ENCODE peak calls at places on chromosomes 5 and 9, in seven cellular contexts. One of them, this sample, is unnamed.
A peak's percentile ranks its signal among the peaks of the same experiment; 100 is the strongest.

GRCh38 chr9:91359734-91360470 is 1.8 kb downstream of the AUH start:
- DNase-seq in heart left ventricle: no peak
- DNase-seq in D341Med: no peak
- DNase-seq in M059J: no peak
- DNase-seq in IMR-90: no peak
- DNase-seq in activated naive CD4-positive, alpha-beta T cell treated with anti-CD3 and anti-CD28 coated beads, Interleukin-2, amount 50 U/mL, for 72 hours: no peak
- DNase-seq in activated T-helper 1 cell treated with anti-CD3 and anti-CD28 coated beads, Interleukin-2, amount 50 U/mL, for 16 hours: no peak
- DNase-seq in this sample: no peak

GRCh38 chr5:140221697-140222223 is 46.8 kb downstream of the CYSTM1 start:
- DNase-seq in activated naive CD4-positive, alpha-beta T cell treated with anti-CD3 and anti-CD28 coated beads, Interleukin-2, amount 50 U/mL, for 72 hours: no peak
- DNase-seq in heart left ventricle: no peak
- DNase-seq in M059J: peak; percentile 78
- DNase-seq in IMR-90: peak; percentile 93
- DNase-seq in D341Med: no peak
- DNase-seq in activated T-helper 1 cell treated with anti-CD3 and anti-CD28 coated beads, Interleukin-2, amount 50 U/mL, for 16 hours: no peak
- DNase-seq in this sample: no peak

GRCh38 chr5:143492783-143493182 is 89.3 kb upstream of the NR3C1 start:
- DNase-seq in heart left ventricle: no peak
- DNase-seq in D341Med: no peak
- DNase-seq in activated T-helper 1 cell treated with anti-CD3 and anti-CD28 coated beads, Interleukin-2, amount 50 U/mL, for 16 hours: no peak
- DNase-seq in IMR-90: no peak
- DNase-seq in M059J: no peak
- DNase-seq in activated naive CD4-positive, alpha-beta T cell treated with anti-CD3 and anti-CD28 coated beads, Interleukin-2, amount 50 U/mL, for 72 hours: no peak
- DNase-seq in this sample: no peak

GRCh38 chr5:92594031-92594430 is 987.0 kb downstream of the NR2F1-AS1 start:
- DNase-seq in IMR-90: no peak
- DNase-seq in M059J: no peak
- DNase-seq in D341Med: no peak
- DNase-seq in activated naive CD4-positive, alpha-beta T cell treated with anti-CD3 and anti-CD28 coated beads, Interleukin-2, amount 50 U/mL, for 72 hours: no peak
- DNase-seq in activated T-helper 1 cell treated with anti-CD3 and anti-CD28 coated beads, Interleukin-2, amount 50 U/mL, for 16 hours: no peak
- DNase-seq in heart left ventricle: no peak
- DNase-seq in this sample: no peak

GRCh38 chr9:117643288-117643654 is 60.9 kb upstream of the TLR4 start:
- DNase-seq in activated naive CD4-positive, alpha-beta T cell treated with anti-CD3 and anti-CD28 coated beads, Interleukin-2, amount 50 U/mL, for 72 hours: no peak
- DNase-seq in activated T-helper 1 cell treated with anti-CD3 and anti-CD28 coated beads, Interleukin-2, amount 50 U/mL, for 16 hours: no peak
- DNase-seq in IMR-90: no peak
- DNase-seq in M059J: no peak
- DNase-seq in D341Med: no peak
- DNase-seq in heart left ventricle: no peak
- DNase-seq in this sample: no peak

GRCh38 chr9:121860744-121861143 is 209.3 kb downstream of the DAB2IP start:
- DNase-seq in heart left ventricle: no peak
- DNase-seq in activated naive CD4-positive, alpha-beta T cell treated with anti-CD3 and anti-CD28 coated beads, Interleukin-2, amount 50 U/mL, for 72 hours: no peak
- DNase-seq in D341Med: no peak
- DNase-seq in M059J: peak; percentile 97
- DNase-seq in activated T-helper 1 cell treated with anti-CD3 and anti-CD28 coated beads, Interleukin-2, amount 50 U/mL, for 16 hours: no peak
- DNase-seq in IMR-90: peak; percentile 90
- DNase-seq in this sample: no peak

GRCh38 chr5:31937226-31937625 is 236.9 kb downstream of the GOLPH3 start:
- DNase-seq in IMR-90: no peak
- DNase-seq in M059J: no peak
- DNase-seq in activated naive CD4-positive, alpha-beta T cell treated with anti-CD3 and anti-CD28 coated beads, Interleukin-2, amount 50 U/mL, for 72 hours: no peak
- DNase-seq in D341Med: no peak
- DNase-seq in heart left ventricle: no peak
- DNase-seq in activated T-helper 1 cell treated with anti-CD3 and anti-CD28 coated beads, Interleukin-2, amount 50 U/mL, for 16 hours: no peak
- DNase-seq in this sample: no peak

GRCh38 chr5:91269198-91269597 is 113.9 kb downstream of the ARRDC3 start:
- DNase-seq in activated T-helper 1 cell treated with anti-CD3 and anti-CD28 coated beads, Interleukin-2, amount 50 U/mL, for 16 hours: no peak
- DNase-seq in D341Med: no peak
- DNase-seq in M059J: no peak
- DNase-seq in heart left ventricle: no peak
- DNase-seq in IMR-90: no peak
- DNase-seq in activated naive CD4-positive, alpha-beta T cell treated with anti-CD3 and anti-CD28 coated beads, Interleukin-2, amount 50 U/mL, for 72 hours: no peak
- DNase-seq in this sample: peak; percentile 49